ENCODE peak calls at places on chromosome 9, in six cellular contexts. U, L, D, Q, V and P are unnamed samples.

GRCh38 chr9:131467214-131467935 is 35.3 kb upstream of the POMT1 start:
- DNase-seq in D (no peak), U (no peak), Q (no peak), V (no peak), L (no peak), P (no peak)

GRCh38 chr9:91421022-91421765 is 2.4 kb downstream of the NFIL3 start:
- DNase-seq in Q (peak), L (peak), U (peak), D (no peak), V (no peak), P (no peak)

GRCh38 chr9:128124873-128125574 is 2.5 kb downstream of the PTGES2 start:
- DNase-seq in U (peak), Q (peak), D (peak), L (peak), V (peak), P (peak)

GRCh38 chr9:89854715-89855475 is 250.1 kb downstream of the GADD45G start:
- DNase-seq in V (no peak), L (no peak), U (no peak), Q (peak), D (no peak), P (no peak)

GRCh38 chr9:2343756-2344155 is 277.8 kb upstream of the VLDLR start:
- DNase-seq in V (no peak), Q (no peak), D (no peak), U (no peak), L (no peak), P (no peak)

GRCh38 chr9:128724744-128725211 is 851 bp upstream of the ZDHHC12 start:
- DNase-seq in Q (peak), L (peak), D (peak), U (peak), V (peak), P (peak)

GRCh38 chr9:109751253-109751652 is 28.7 kb upstream of the PALM2AKAP2 start:
- DNase-seq in L (peak), Q (no peak), D (peak), V (no peak), U (no peak), P (no peak)

GRCh38 chr9:91245432-91246313 is 116.0 kb downstream of the AUH start:
- DNase-seq in V (no peak), D (peak), L (peak), U (peak), Q (no peak), P (no peak)

GRCh38 chr9:108761530-108762347 is 94.0 kb downstream of the ACTL7B start:
- DNase-seq in Q (peak), D (peak), U (peak), L (peak), V (peak), P (peak)

GRCh38 chr9:99820330-99821186 is 1.1 kb upstream of the NR4A3 start:
- DNase-seq in L (peak), U (peak), D (peak), Q (no peak), V (no peak), P (peak)

GRCh38 chr9:78089111-78089510 is 57.5 kb upstream of the GNAQ start:
- DNase-seq in Q (no peak), L (no peak), V (no peak), U (no peak), D (no peak), P (no peak)

GRCh38 chr9:133115604-133116345 is 5.3 kb downstream of the RALGDS start:
- DNase-seq in L (no peak), D (peak), Q (no peak), V (no peak), U (no peak), P (peak)

GRCh38 chr9:5361326-5362005 is 21.8 kb upstream of the RLN1 start:
- DNase-seq in D (peak), L (no peak), V (no peak), U (no peak), Q (no peak), P (no peak)

GRCh38 chr9:109381011-109381729 is 60.3 kb upstream of the EPB41L4B start:
- DNase-seq in D (peak), V (no peak), L (peak), U (no peak), Q (no peak), P (no peak)

GRCh38 chr9:124344291-124345050 is 70.8 kb downstream of the PSMB7 start:
- DNase-seq in L (no peak), Q (no peak), D (no peak), U (no peak), V (no peak), P (no peak)

GRCh38 chr9:106956971-106957370 is 94.0 kb downstream of the ZNF462 start:
- DNase-seq in L (peak), D (peak), V (no peak), Q (no peak), U (no peak), P (no peak)

GRCh38 chr9:89483592-89484474 is 14.1 kb downstream of the SEMA4D start:
- DNase-seq in Q (peak), L (no peak), V (no peak), U (no peak), D (no peak), P (peak)

GRCh38 chr9:75104607-75105006 is 16.3 kb downstream of the OSTF1 start:
- DNase-seq in D (no peak), L (no peak), V (no peak), Q (no peak), U (no peak), P (no peak)

GRCh38 chr9:19379283-19379682 is 753 bp downstream of the RPS6 start:
- DNase-seq in D (no peak), U (no peak), Q (no peak), V (no peak), L (no peak), P (peak)

GRCh38 chr9:97985058-97985861 is 2.1 kb downstream of the ANP32B start:
- DNase-seq in V (no peak), D (no peak), L (peak), U (peak), Q (peak), P (peak)

GRCh38 chr9:127085186-127085585 is 37.2 kb downstream of the ANGPTL2 start:
- DNase-seq in U (no peak), Q (no peak), L (no peak), D (no peak), V (no peak), P (no peak)

GRCh38 chr9:131485728-131486381 is 16.9 kb upstream of the POMT1 start:
- DNase-seq in L (no peak), Q (no peak), D (no peak), U (no peak), V (no peak), P (no peak)

GRCh38 chr9:98168952-98169488 is 23.4 kb downstream of the CORO2A start:
- DNase-seq in L (peak), Q (peak), V (no peak), U (no peak), D (peak), P (peak)

GRCh38 chr9:104890433-104890770 is 37.6 kb downstream of the ABCA1 start:
- DNase-seq in Q (no peak), D (no peak), V (no peak), L (no peak), U (no peak), P (no peak)

GRCh38 chr9:104896131-104896530 is 31.8 kb downstream of the ABCA1 start:
- DNase-seq in L (peak), V (no peak), U (no peak), Q (no peak), D (no peak), P (no peak)

GRCh38 chr9:104900324-104900723 is 27.6 kb downstream of the ABCA1 start:
- DNase-seq in U (no peak), V (no peak), D (no peak), Q (no peak), L (no peak), P (no peak)

GRCh38 chr9:104899759-104900247 is 28.2 kb downstream of the ABCA1 start:
- DNase-seq in Q (no peak), D (no peak), L (no peak), V (no peak), U (no peak), P (no peak)

GRCh38 chr9:104895572-104895971 is 32.4 kb downstream of the ABCA1 start:
- DNase-seq in L (peak), V (no peak), U (no peak), D (peak), Q (no peak), P (no peak)
- H3K4me2 ChIP-seq in L (no peak), V (no peak), U (no peak), D (peak), Q (no peak), P (no peak)

DNA sequence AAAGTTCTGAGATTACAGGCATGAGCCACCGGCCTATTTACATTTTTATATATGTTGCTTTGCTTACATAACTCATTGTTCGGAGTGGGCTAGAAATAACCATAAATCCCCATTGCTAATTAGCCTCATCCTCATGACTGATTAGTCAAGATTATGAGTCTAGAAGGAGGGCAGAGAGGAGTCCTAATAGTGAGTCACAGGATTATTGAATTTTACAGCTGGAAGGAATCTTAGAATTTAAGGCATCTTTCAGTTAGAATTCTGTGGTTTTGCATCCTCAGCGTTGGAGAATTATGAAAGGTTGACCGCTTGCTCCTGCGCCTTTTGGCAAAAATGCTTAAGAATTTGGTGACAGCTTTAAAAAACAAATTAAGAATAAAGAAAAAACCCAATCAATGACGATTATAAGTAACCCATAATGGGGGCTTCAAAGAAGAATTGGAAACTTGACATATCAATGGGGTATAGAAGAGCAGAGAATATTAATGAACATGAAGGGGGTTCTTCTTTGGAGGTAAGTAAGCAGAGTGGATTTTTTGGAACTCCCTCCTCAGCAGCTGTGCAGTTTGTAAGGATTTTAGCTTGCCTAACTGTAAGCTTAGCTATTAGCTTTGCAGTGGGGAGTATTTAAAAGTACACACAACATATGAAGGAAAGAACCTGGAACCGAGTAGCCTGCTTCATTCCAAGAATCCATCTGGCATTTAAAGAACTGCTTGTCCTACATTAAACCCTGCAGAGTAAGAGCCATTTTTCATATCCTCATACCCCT is 2.4 kb upstream of the PBX3 start:
- DNase-seq in U (no peak), L (peak), D (peak), V (no peak), Q (no peak), P (no peak)
- H3K4me2 ChIP-seq in U (no peak), L (peak), D (peak), V (no peak), Q (no peak), P (peak)

DNA sequence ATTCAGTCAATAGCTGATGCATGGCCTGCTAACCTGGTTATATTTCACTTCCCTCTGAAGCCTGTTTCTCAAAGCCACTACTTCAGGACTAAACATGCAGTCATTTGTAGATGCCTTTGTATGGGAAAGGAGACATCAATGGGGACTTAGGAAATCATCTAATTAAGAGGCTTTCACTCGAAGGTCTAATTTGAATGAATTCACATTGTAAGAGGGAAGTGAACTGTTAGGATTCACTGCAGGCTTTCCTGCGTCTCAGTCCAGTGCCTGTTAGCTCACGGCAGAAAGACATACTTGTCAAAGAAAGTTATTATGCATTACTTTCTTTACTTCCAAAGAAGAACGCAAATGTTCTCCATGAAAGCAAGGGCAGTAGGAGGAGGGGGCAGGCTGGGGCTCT is 50.6 kb upstream of the CDK20 start:
- DNase-seq in Q (no peak), V (no peak), U (no peak), L (no peak), D (no peak), P (no peak)
- H3K4me2 ChIP-seq in Q (no peak), V (no peak), U (no peak), L (no peak), D (no peak), P (no peak)

GRCh38 chr9:3435732-3436131 is 90.1 kb downstream of the RFX3 start:
- DNase-seq in Q (no peak), U (no peak), D (no peak), L (no peak), V (no peak), P (no peak)

GRCh38 chr9:3434594-3434993 is 91.2 kb downstream of the RFX3 start:
- DNase-seq in V (no peak), L (peak), Q (no peak), D (no peak), U (no peak), P (no peak)

GRCh38 chr9:3437031-3437430 is 88.8 kb downstream of the RFX3 start:
- DNase-seq in Q (no peak), L (no peak), U (peak), D (no peak), V (no peak), P (no peak)

GRCh38 chr9:3433754-3434153 is 92.0 kb downstream of the RFX3 start:
- DNase-seq in D (no peak), U (no peak), V (no peak), L (no peak), Q (no peak), P (no peak)

DNA sequence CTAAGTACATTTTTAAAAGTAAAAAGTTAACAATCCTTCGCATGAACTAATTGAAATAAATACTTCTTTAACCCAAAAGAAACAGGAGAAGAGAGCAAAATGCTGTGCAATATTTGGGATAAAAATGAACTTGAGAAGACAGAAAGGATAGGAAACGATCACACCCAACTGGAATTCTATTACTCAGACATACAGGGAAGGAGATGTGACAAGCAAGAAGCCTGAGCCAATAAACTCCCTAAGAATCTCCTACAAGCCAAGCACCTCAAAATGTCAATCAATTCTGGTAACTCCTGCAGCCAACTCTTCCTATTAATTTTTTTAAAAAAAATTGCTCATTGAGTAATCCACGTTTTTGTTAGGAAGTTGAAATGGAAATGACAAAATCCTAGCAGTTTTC is 89.2 kb downstream of the RFX3 start:
- DNase-seq in Q (no peak), V (no peak), L (no peak), U (peak), D (peak), P (no peak)
- H3K4me2 ChIP-seq in Q (no peak), V (no peak), L (no peak), U (no peak), D (no peak), P (no peak)

DNA sequence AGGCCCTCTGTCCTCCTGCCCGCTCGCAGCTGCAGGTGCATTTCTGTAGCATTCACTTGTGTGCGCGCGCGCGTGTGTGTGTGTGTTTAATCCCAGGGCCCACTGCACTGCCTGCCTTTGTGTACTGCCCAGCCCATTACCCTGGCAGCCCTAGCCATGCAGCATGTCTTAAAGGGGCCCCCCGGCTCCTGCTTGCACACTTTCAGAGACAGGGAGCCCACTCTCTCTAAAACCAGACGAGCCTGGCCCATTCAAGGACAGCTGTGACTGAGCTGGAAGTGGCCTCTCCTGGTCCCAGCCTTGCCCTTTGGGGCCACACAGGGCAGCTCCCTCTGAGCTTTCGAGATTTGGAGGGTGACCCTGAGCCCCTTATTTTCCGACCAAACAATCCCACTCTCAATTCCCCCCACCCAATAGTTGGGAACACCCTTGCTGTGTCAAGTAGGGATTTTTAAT is 98.9 kb downstream of the DAB2IP start:
- DNase-seq in V (no peak), D (no peak), L (no peak), U (no peak), Q (no peak), P (no peak)
- H3K4me2 ChIP-seq in V (peak), D (no peak), L (no peak), U (no peak), Q (no peak), P (no peak)

GRCh38 chr9:115135786-115136185 is 17.8 kb upstream of the TNC start:
- DNase-seq in V (no peak), U (no peak), Q (no peak), D (peak), L (peak), P (no peak)

GRCh38 chr9:115138151-115138550 is 20.2 kb upstream of the TNC start:
- DNase-seq in L (no peak), Q (no peak), D (peak), V (no peak), U (no peak), P (no peak)

GRCh38 chr9:115137511-115137910 is 19.6 kb upstream of the TNC start:
- DNase-seq in Q (no peak), V (no peak), U (no peak), L (no peak), D (peak), P (no peak)

GRCh38 chr9:115134941-115135340 is 17.0 kb upstream of the TNC start:
- DNase-seq in D (peak), L (peak), U (no peak), V (no peak), Q (no peak), P (no peak)

DNA sequence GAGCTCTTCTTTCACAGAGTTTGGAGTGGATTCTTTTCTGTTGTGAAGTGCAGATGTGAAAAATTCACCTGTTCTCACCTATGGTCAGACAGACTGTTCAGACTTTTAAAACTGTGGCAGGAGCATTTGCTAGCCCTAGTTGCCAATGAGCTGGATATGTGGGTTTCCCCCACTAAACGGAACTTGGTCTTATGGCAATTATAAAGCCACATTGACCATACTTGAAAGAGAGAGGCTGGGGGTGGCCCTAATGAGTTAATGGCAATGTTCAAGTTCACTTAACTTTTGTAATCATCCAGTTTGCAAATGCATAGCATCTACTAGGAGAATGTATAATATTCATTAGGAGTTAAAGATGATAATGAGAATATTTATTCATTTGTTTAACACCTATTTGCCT is 18.4 kb upstream of the TNC start:
- DNase-seq in L (no peak), V (no peak), D (no peak), Q (no peak), U (no peak), P (no peak)
- H3K4me2 ChIP-seq in L (no peak), V (no peak), D (no peak), Q (no peak), U (no peak), P (no peak)